ENCODE peak calls at places on chromosomes 5 and 9, in five cellular contexts. Z is GM12878, B is A549, J is endothelial cell of umbilical vein, P is K562. V is an unnamed sample.

GRCh38 chr5:142716963-142717362 is 31.1 kb upstream of the FGF1 start:
- DNase-seq in Z (no peak), P (peak), J (peak), B (peak), V (peak)

GRCh38 chr5:11958321-11958720 is 54.1 kb upstream of the CTNND2 start:
- DNase-seq in Z (no peak), B (no peak), J (no peak), P (no peak), V (no peak)

GRCh38 chr5:139494256-139494655 is 11.7 kb upstream of the STING1 start:
- DNase-seq in Z (no peak), B (no peak), P (no peak), J (no peak), V (no peak)

GRCh38 chr5:172008689-172009141 is 2.3 kb upstream of the FBXW11 start:
- DNase-seq in B (no peak), J (no peak), Z (no peak), P (peak), V (peak)

GRCh38 chr5:130706696-130707095 is 458.4 kb downstream of the HINT1 start:
- DNase-seq in Z (no peak), J (no peak), B (no peak), P (no peak), V (no peak)

GRCh38 chr9:90680534-90680933 is 37.9 kb upstream of the DIRAS2 start:
- DNase-seq in P (no peak), J (no peak), Z (no peak), B (no peak), V (no peak)

GRCh38 chr5:18238321-18238720 is 604.1 kb downstream of the TAF11L14 start:
- DNase-seq in P (no peak), Z (no peak), B (no peak), J (no peak), V (no peak)

GRCh38 chr5:109903061-109903460 is 213.3 kb downstream of the MAN2A1 start:
- DNase-seq in Z (no peak), B (no peak), P (no peak), J (no peak), V (no peak)

GRCh38 chr9:94083384-94083783 is 880 bp upstream of the PTPDC1 start:
- DNase-seq in P (peak), J (no peak), Z (no peak), B (no peak), V (no peak)

GRCh38 chr5:153562189-153562588 is 71.7 kb downstream of the GRIA1 start:
- DNase-seq in J (no peak), P (no peak), Z (no peak), B (no peak), V (no peak)

GRCh38 chr9:86126998-86127972 is 27.9 kb upstream of the GOLM1 start:
- DNase-seq in B (peak), P (peak), Z (no peak), J (no peak), V (peak)

GRCh38 chr5:157446077-157446930 is 13.7 kb upstream of the NIPAL4 start:
- DNase-seq in Z (no peak), P (no peak), J (no peak), B (no peak), V (peak)
- TF ChIP-seq MAX in Z (no peak), P (no peak), J (no peak), B (no peak), V (no peak)

GRCh38 chr5:177447066-177447610 is 524 bp downstream of the PRR7 start:
- DNase-seq in P (peak), B (peak), Z (no peak), J (no peak), V (peak)
- TF ChIP-seq MYC in P (peak), B (no peak), Z (peak), J (peak), V (peak)

GRCh38 chr9:123678878-123679329 is 251.0 kb downstream of the DENND1A start:
- DNase-seq in P (no peak), B (no peak), J (no peak), Z (no peak), V (no peak)
- TF ChIP-seq MAX in P (no peak), B (no peak), J (no peak), Z (no peak), V (no peak)

GRCh38 chr9:121299125-121299466 is 31.1 kb downstream of the GSN start:
- DNase-seq in J (peak), Z (no peak), B (no peak), P (no peak), V (no peak)
- TF ChIP-seq MYC in J (no peak), Z (no peak), B (no peak), P (no peak), V (no peak)

DNA sequence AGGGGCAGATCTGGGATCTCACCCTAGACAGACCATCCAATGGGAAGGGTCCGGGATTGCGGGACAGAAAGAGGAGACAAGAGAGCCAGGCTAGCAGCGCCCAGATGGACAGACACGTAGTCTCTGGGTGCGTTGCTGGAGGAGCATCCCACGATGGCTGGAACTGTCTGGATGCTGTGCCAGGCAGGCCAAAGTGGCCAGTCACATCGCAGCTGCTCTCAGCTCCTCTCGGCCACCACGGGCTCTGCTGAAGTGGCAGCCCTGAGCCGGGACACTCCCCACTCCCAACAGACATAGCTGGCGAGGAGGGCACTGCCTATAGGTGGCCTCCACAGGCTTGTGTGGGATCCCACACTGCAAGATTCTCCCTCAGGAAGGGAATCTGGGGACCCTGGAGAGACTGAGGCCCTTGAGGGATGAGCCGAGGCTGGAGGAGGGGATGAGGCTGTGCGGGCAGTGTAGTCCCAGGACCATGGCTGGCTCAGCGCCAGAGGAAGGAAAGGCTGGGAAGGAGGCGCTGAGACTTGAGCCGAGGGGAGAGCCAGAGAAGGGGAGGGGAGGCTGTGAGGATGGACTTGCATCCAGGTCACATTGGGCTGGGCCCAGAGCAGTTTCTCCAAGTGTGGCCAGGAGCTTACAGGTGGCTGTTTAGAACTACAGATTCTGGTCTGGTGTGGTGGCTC is 10.3 kb upstream of the WDR5 start:
- DNase-seq in J (no peak), P (no peak), Z (no peak), B (no peak), V (no peak)
- TF ChIP-seq MAX in J (no peak), P (no peak), Z (no peak), B (no peak), V (no peak)

DNA sequence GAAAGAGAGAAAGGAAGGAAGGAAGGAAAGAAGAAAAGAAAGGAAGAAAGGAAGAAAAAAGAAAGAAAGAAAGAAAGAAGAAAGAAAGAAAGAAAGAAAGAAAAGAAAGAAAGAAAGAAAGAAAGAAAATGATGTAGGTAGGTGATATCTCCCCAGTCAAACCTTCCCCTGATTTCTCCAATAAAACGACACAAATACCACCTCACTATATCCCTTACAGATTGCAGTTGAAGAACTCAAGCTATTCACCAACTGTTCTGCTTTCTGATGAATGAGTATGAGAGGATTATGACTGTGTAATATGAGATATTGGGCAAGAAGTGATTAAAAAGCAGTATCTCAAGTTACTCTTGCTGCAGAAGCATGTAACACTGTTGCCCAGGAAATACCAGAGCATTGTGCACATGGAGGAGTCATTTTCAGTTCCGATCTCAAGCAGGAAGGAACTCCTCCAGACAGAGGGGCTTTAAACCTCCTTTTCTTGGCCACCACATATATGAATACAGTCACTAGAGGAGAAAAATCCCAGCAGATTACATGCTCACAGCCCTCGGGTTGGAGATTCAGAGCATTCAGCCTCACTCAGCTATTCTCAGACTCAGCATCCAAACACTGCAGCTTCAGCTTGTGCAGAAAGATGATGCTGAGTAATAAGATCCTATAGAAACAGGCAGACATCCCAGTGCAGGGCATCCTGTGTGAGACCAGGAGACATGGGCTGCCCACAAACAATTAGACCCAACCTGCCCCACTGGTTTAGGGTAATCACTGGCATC is 61.4 kb downstream of the UGCG start:
- DNase-seq in J (peak), Z (no peak), P (no peak), B (peak), V (peak)
- TF ChIP-seq MYC in J (peak), Z (no peak), P (no peak), B (peak), V (no peak)

DNA sequence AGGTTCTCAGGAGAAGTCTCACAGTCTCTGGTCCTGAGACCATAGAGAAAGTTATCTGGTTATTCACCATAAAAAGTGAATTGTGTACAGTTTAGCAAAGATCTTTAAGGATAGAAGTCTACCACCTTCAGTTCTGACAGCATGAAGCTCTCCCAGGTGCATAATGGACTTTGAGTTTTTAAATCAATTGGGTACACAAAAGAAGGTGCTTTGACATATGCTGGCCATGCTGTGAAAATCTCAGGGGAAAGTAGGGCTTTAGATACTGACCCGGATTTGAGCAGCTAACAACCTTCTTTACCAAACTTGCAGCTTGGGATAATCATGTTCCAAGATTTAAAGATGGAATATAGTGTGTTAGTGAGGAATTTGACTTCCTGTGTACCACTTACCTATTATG is 264.2 kb downstream of the ZSWIM6 start:
- DNase-seq in J (no peak), B (no peak), Z (no peak), P (no peak), V (no peak)
- TF ChIP-seq MAX in J (no peak), B (no peak), Z (no peak), P (no peak), V (no peak)

V was measured in NB4.